ENCODE peak calls at places on chromosomes 6 and 20, in five cellular contexts. One of them, this sample, is unnamed.

GRCh38 chr6:118469468-118469867 is 78.6 kb upstream of the PLN start:
- DNase-seq in A549: no peak
- DNase-seq in neural progenitor cell: no peak
- DNase-seq in fibroblast of lung: peak
- DNase-seq in mammary epithelial cell: no peak
- DNase-seq in this sample: no peak

GRCh38 chr6:5025911-5026819 is 22.3 kb upstream of the RPP40 start:
- DNase-seq in A549: no peak
- DNase-seq in neural progenitor cell: peak
- DNase-seq in fibroblast of lung: peak
- DNase-seq in mammary epithelial cell: no peak
- DNase-seq in this sample: peak

GRCh38 chr6:107800564-107801164 is 23.4 kb downstream of the SCML4 start:
- DNase-seq in A549: no peak
- DNase-seq in neural progenitor cell: no peak
- DNase-seq in fibroblast of lung: no peak
- DNase-seq in mammary epithelial cell: peak
- DNase-seq in this sample: no peak

GRCh38 chr20:62805711-62806382 is 1.2 kb downstream of the OGFR start:
- DNase-seq in A549: no peak
- DNase-seq in neural progenitor cell: peak
- DNase-seq in fibroblast of lung: no peak
- DNase-seq in mammary epithelial cell: no peak
- DNase-seq in this sample: no peak

GRCh38 chr6:111444794-111445193 is 38.2 kb downstream of the REV3L start:
- DNase-seq in A549: no peak
- DNase-seq in neural progenitor cell: no peak
- DNase-seq in fibroblast of lung: no peak
- DNase-seq in mammary epithelial cell: no peak
- DNase-seq in this sample: no peak

GRCh38 chr6:64266351-64266821 is 630.8 kb downstream of the PHF3 start:
- DNase-seq in A549: no peak
- DNase-seq in neural progenitor cell: no peak
- DNase-seq in fibroblast of lung: no peak
- DNase-seq in mammary epithelial cell: no peak
- DNase-seq in this sample: no peak

GRCh38 chr6:90610291-90610670 is 23.4 kb upstream of the MAP3K7 start:
- DNase-seq in A549: no peak
- DNase-seq in neural progenitor cell: peak
- DNase-seq in fibroblast of lung: no peak
- DNase-seq in mammary epithelial cell: no peak
- DNase-seq in this sample: no peak

GRCh38 chr20:59632426-59633113 is 28.2 kb downstream of the PHACTR3 start:
- DNase-seq in A549: no peak
- DNase-seq in neural progenitor cell: no peak
- DNase-seq in fibroblast of lung: no peak
- DNase-seq in mammary epithelial cell: no peak
- DNase-seq in this sample: no peak

GRCh38 chr6:148044921-148045320 is 297.7 kb upstream of the SASH1 start:
- DNase-seq in A549: no peak
- DNase-seq in neural progenitor cell: no peak
- DNase-seq in fibroblast of lung: no peak
- DNase-seq in mammary epithelial cell: no peak
- DNase-seq in this sample: no peak

GRCh38 chr6:87139236-87139635 is 16.1 kb upstream of the ZNF292 start:
- DNase-seq in A549: peak
- DNase-seq in neural progenitor cell: peak
- DNase-seq in fibroblast of lung: peak
- DNase-seq in mammary epithelial cell: peak
- DNase-seq in this sample: peak

GRCh38 chr6:116008470-116009229 is 52.0 kb downstream of the FRK start:
- DNase-seq in A549: no peak
- DNase-seq in neural progenitor cell: no peak
- DNase-seq in fibroblast of lung: peak
- DNase-seq in mammary epithelial cell: peak
- DNase-seq in this sample: peak

GRCh38 chr20:36493013-36493800 is 48.1 kb upstream of the MYL9 start:
- DNase-seq in A549: no peak
- DNase-seq in neural progenitor cell: peak
- DNase-seq in fibroblast of lung: no peak
- DNase-seq in mammary epithelial cell: no peak
- DNase-seq in this sample: no peak

GRCh38 chr6:139485185-139485584 is 110.7 kb upstream of the CITED2 start:
- DNase-seq in A549: no peak
- DNase-seq in neural progenitor cell: no peak
- DNase-seq in fibroblast of lung: no peak
- DNase-seq in mammary epithelial cell: no peak
- DNase-seq in this sample: no peak

GRCh38 chr6:39209908-39210307 is 19.4 kb downstream of the KCNK5 start:
- DNase-seq in A549: no peak
- DNase-seq in neural progenitor cell: no peak
- DNase-seq in fibroblast of lung: no peak
- DNase-seq in mammary epithelial cell: no peak
- DNase-seq in this sample: no peak

GRCh38 chr20:6311097-6311496 is 188.3 kb upstream of the FERMT1 start:
- DNase-seq in A549: no peak
- DNase-seq in neural progenitor cell: no peak
- DNase-seq in fibroblast of lung: no peak
- DNase-seq in mammary epithelial cell: no peak
- DNase-seq in this sample: no peak

GRCh38 chr6:107832146-107833056 is 8.3 kb upstream of the SCML4 start:
- DNase-seq in A549: no peak
- DNase-seq in neural progenitor cell: no peak
- DNase-seq in fibroblast of lung: no peak
- DNase-seq in mammary epithelial cell: no peak
- DNase-seq in this sample: no peak

GRCh38 chr6:76792394-76792793 is 670.9 kb downstream of the HTR1B start:
- DNase-seq in A549: no peak
- DNase-seq in neural progenitor cell: no peak
- DNase-seq in fibroblast of lung: no peak
- DNase-seq in mammary epithelial cell: peak
- DNase-seq in this sample: no peak

GRCh38 chr6:28537509-28538140 is 11.9 kb downstream of the GPX5 start:
- DNase-seq in A549: no peak
- DNase-seq in neural progenitor cell: peak
- DNase-seq in fibroblast of lung: peak
- DNase-seq in mammary epithelial cell: peak
- DNase-seq in this sample: no peak

GRCh38 chr20:56513807-56514150 is 10.8 kb upstream of the FAM209A start:
- DNase-seq in A549: no peak
- DNase-seq in neural progenitor cell: no peak
- DNase-seq in fibroblast of lung: no peak
- DNase-seq in mammary epithelial cell: no peak
- DNase-seq in this sample: no peak

GRCh38 chr6:44217332-44218143 is 812 bp downstream of the MYMX start:
- DNase-seq in A549: no peak
- DNase-seq in neural progenitor cell: peak
- DNase-seq in fibroblast of lung: peak
- DNase-seq in mammary epithelial cell: peak
- DNase-seq in this sample: peak

GRCh38 chr6:16849280-16850210 is 88.3 kb upstream of the ATXN1 start:
- DNase-seq in A549: no peak
- DNase-seq in neural progenitor cell: no peak
- DNase-seq in fibroblast of lung: peak
- DNase-seq in mammary epithelial cell: no peak
- DNase-seq in this sample: peak

GRCh38 chr20:58372836-58373235 is 16.2 kb upstream of the VAPB start:
- DNase-seq in A549: no peak
- DNase-seq in neural progenitor cell: peak
- DNase-seq in fibroblast of lung: no peak
- DNase-seq in mammary epithelial cell: no peak
- DNase-seq in this sample: no peak

DNA sequence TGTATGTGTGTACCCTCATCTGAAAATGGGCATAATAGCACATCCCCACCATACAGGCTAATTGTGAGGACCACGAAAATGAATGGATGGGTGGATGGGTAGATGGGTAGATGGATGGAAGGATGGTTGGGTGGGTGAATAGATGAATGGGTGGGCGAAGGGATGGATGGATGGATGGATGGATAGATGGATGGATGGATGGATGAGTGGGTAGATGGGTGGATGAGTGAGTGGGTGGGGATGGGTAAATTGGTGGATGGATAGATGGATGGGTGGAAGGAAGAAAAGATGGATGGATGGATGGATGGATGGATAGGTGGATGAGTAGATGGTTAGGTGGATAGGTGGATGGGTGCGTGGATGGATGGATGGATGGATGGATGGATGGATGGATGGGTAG is 19.7 kb downstream of the RIPOR3 start:
- DNase-seq in A549: no peak
- DNase-seq in neural progenitor cell: no peak
- DNase-seq in fibroblast of lung: no peak
- DNase-seq in mammary epithelial cell: no peak
- DNase-seq in this sample: no peak
- H3K4me2 ChIP-seq in A549: no peak
- H3K4me2 ChIP-seq in neural progenitor cell: no peak
- H3K4me2 ChIP-seq in fibroblast of lung: no peak
- H3K4me2 ChIP-seq in mammary epithelial cell: no peak
- H3K4me2 ChIP-seq in this sample: no peak

GRCh38 chr20:51447765-51448148 is 94.8 kb downstream of the NFATC2 start:
- DNase-seq in A549: no peak
- DNase-seq in neural progenitor cell: no peak
- DNase-seq in fibroblast of lung: no peak
- DNase-seq in mammary epithelial cell: no peak
- DNase-seq in this sample: no peak
- H3K4me2 ChIP-seq in A549: peak
- H3K4me2 ChIP-seq in neural progenitor cell: no peak
- H3K4me2 ChIP-seq in fibroblast of lung: peak
- H3K4me2 ChIP-seq in mammary epithelial cell: peak
- H3K4me2 ChIP-seq in this sample: peak

DNA sequence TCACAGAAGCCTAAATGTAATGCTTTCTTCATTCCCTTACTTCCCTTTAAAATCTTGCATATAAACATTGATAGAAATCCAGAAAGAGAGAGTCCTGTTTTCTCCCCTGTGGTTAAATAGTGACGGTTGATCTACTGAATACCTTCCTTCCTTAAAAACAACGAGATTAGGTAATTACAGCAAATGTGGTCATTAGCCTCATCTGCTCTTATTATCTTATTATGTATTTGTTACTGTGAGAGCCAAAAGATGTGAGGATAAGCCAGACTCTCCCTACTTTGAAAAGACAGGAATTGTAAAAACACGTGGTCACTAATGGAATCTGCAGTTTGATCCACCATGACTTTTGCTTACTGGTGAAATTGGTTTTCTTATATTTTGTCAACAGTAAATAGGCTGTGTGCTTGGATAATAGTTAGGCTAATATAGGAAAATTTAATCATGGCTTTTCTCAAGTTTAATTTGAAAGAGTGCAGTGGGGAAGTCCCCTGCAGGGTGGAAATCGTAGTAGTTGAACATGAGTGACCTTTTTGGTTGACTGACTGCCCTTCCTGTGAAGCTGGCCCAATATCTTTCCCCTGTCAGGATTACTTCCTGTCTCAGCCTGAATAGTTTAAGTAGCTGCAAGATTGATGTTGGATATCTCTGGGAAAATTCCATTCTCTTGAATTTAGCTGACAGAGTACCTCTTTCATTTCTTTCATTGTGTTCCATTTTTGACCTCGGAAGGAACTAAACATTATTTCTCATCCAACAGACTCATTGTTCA is 62.8 kb downstream of the JARID2 start:
- DNase-seq in A549: no peak
- DNase-seq in neural progenitor cell: no peak
- DNase-seq in fibroblast of lung: peak
- DNase-seq in mammary epithelial cell: no peak
- DNase-seq in this sample: peak
- H3K4me2 ChIP-seq in A549: no peak
- H3K4me2 ChIP-seq in neural progenitor cell: peak
- H3K4me2 ChIP-seq in fibroblast of lung: no peak
- H3K4me2 ChIP-seq in mammary epithelial cell: no peak
- H3K4me2 ChIP-seq in this sample: peak

DNA sequence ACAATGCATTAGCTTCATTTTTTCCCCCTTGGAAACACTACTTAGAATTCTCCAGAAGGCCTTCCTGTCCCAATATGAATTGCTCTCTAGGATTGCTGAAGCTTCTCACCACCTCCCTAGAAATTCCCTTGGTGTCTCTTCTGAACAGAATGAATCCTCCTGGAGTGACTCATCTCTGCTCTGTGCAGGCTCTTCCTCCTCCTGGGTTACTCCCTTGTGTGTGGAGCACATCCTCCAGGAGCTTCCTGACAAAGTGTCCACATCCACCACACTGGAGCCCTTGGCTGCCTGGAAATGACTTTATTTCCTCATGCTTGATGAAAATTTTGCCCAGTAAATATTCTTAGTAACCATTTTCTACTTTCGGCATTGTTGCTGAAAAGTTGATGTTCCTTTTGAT is 54.4 kb downstream of the DTNBP1 start:
- DNase-seq in A549: peak
- DNase-seq in neural progenitor cell: no peak
- DNase-seq in fibroblast of lung: peak
- DNase-seq in mammary epithelial cell: peak
- DNase-seq in this sample: peak
- H3K4me2 ChIP-seq in A549: peak
- H3K4me2 ChIP-seq in neural progenitor cell: no peak
- H3K4me2 ChIP-seq in fibroblast of lung: no peak
- H3K4me2 ChIP-seq in mammary epithelial cell: no peak
- H3K4me2 ChIP-seq in this sample: no peak

DNA sequence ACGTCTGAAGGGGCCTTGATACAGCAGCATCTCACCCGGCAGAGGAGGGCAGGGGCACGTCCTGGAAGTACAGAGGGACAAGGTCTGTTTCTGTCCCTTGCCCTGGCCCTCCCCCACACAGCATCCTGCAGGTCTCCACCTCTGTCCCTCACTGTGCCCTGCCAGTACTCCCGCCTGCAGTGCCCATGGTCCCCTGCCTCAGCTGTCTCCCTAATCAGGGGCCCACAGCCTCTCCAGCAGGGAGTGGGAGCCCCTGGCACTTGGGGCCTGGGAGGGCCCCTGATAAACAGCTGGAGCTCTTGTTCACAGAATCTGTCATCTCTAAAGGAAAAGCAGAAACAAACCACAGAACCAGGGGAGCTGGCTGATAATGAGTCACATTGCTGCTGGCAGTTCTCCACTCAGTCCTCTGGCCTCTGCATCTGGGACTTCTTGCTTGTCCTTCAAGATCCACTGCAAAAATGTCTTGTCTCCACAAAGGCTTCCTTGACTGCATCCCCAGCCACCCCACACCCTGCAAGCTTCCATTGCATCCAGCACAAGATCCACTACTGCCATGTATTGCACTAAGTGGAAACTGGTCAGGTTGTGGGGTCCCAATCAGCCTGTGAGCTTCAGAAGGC is 33.2 kb upstream of the TAF8 start:
- DNase-seq in A549: peak
- DNase-seq in neural progenitor cell: no peak
- DNase-seq in fibroblast of lung: peak
- DNase-seq in mammary epithelial cell: peak
- DNase-seq in this sample: peak
- H3K4me2 ChIP-seq in A549: peak
- H3K4me2 ChIP-seq in neural progenitor cell: no peak
- H3K4me2 ChIP-seq in fibroblast of lung: peak
- H3K4me2 ChIP-seq in mammary epithelial cell: no peak
- H3K4me2 ChIP-seq in this sample: peak

GRCh38 chr6:157571995-157572394 is 191.0 kb downstream of the ZDHHC14 start:
- DNase-seq in A549: no peak
- DNase-seq in neural progenitor cell: no peak
- DNase-seq in fibroblast of lung: no peak
- DNase-seq in mammary epithelial cell: no peak
- DNase-seq in this sample: no peak
- H3K4me2 ChIP-seq in A549: no peak
- H3K4me2 ChIP-seq in neural progenitor cell: no peak
- H3K4me2 ChIP-seq in fibroblast of lung: no peak
- H3K4me2 ChIP-seq in mammary epithelial cell: no peak
- H3K4me2 ChIP-seq in this sample: no peak